ENCODE peak calls at places on chromosomes 12 and 14, in five cellular contexts. One of them, this sample, is unnamed.

GRCh38 chr14:94819531-94819930 is 49.6 kb upstream of the GSC start:
- DNase-seq in IMR-90: no peak
- DNase-seq in H9: no peak
- DNase-seq in mesenchymal stem cell: no peak
- DNase-seq in neuronal stem cell: no peak
- DNase-seq in this sample: no peak

GRCh38 chr12:128823216-128823915 is 392 bp downstream of the SLC15A4 start:
- DNase-seq in neuronal stem cell: no peak
- DNase-seq in IMR-90: no peak
- DNase-seq in mesenchymal stem cell: no peak
- DNase-seq in H9: peak; percentile 80
- DNase-seq in this sample: peak; percentile 54

GRCh38 chr12:22665476-22665875 is 40.5 kb downstream of the ETNK1 start:
- DNase-seq in mesenchymal stem cell: no peak
- DNase-seq in H9: no peak
- DNase-seq in neuronal stem cell: no peak
- DNase-seq in IMR-90: no peak
- DNase-seq in this sample: no peak

GRCh38 chr14:52219488-52220084 is 47.9 kb upstream of the PTGDR start:
- DNase-seq in neuronal stem cell: no peak
- DNase-seq in mesenchymal stem cell: no peak
- DNase-seq in H9: no peak
- DNase-seq in IMR-90: no peak
- DNase-seq in this sample: no peak

GRCh38 chr12:13179159-13180074 is 17.1 kb upstream of the EMP1 start:
- DNase-seq in neuronal stem cell: no peak
- DNase-seq in IMR-90: peak; percentile 37
- DNase-seq in H9: peak; percentile 80
- DNase-seq in mesenchymal stem cell: peak; percentile 41
- DNase-seq in this sample: peak; percentile 60

GRCh38 chr12:85516039-85516438 is 236.0 kb downstream of the ALX1 start:
- DNase-seq in mesenchymal stem cell: no peak
- DNase-seq in neuronal stem cell: no peak
- DNase-seq in IMR-90: no peak
- DNase-seq in H9: no peak
- DNase-seq in this sample: no peak

GRCh38 chr14:35532783-35533356 is 1.1 kb upstream of the INSM2 start:
- DNase-seq in IMR-90: no peak
- DNase-seq in neuronal stem cell: no peak
- DNase-seq in mesenchymal stem cell: no peak
- DNase-seq in H9: no peak
- DNase-seq in this sample: no peak

GRCh38 chr14:31222834-31223233 is 15.2 kb upstream of the HECTD1 start:
- DNase-seq in H9: no peak
- DNase-seq in IMR-90: no peak
- DNase-seq in neuronal stem cell: no peak
- DNase-seq in mesenchymal stem cell: no peak
- DNase-seq in this sample: no peak

GRCh38 chr14:25042362-25043299 is 7.3 kb downstream of the STXBP6 start:
- DNase-seq in neuronal stem cell: peak; percentile 24
- DNase-seq in H9: no peak
- DNase-seq in IMR-90: peak; percentile 68
- DNase-seq in mesenchymal stem cell: peak; percentile 59
- DNase-seq in this sample: peak; percentile 73

GRCh38 chr12:72432037-72432604 is 160.0 kb downstream of the TRHDE start:
- DNase-seq in IMR-90: no peak
- DNase-seq in H9: no peak
- DNase-seq in mesenchymal stem cell: no peak
- DNase-seq in neuronal stem cell: no peak
- DNase-seq in this sample: no peak

GRCh38 chr12:132881853-132882252 is 5.6 kb downstream of the CHFR start:
- DNase-seq in neuronal stem cell: no peak
- DNase-seq in IMR-90: peak; percentile 78
- DNase-seq in H9: no peak
- DNase-seq in mesenchymal stem cell: peak; percentile 95
- DNase-seq in this sample: no peak

GRCh38 chr12:77686760-77687159 is 143.9 kb upstream of the NAV3 start:
- DNase-seq in neuronal stem cell: no peak
- DNase-seq in IMR-90: peak; percentile 34
- DNase-seq in H9: no peak
- DNase-seq in mesenchymal stem cell: peak; percentile 11
- DNase-seq in this sample: no peak

GRCh38 chr14:75811862-75812505 is 150.9 kb downstream of the TTLL5 start:
- DNase-seq in neuronal stem cell: no peak
- DNase-seq in mesenchymal stem cell: no peak
- DNase-seq in IMR-90: no peak
- DNase-seq in H9: no peak
- DNase-seq in this sample: no peak

GRCh38 chr12:17503742-17504141 is 586.3 kb downstream of the RERGL start:
- DNase-seq in IMR-90: no peak
- DNase-seq in mesenchymal stem cell: no peak
- DNase-seq in neuronal stem cell: no peak
- DNase-seq in H9: no peak
- DNase-seq in this sample: no peak

GRCh38 chr12:57522887-57523705 is 472 bp downstream of the MBD6 start:
- DNase-seq in IMR-90: peak; percentile 49
- DNase-seq in H9: no peak
- DNase-seq in neuronal stem cell: peak; percentile 50
- DNase-seq in mesenchymal stem cell: peak; percentile 65
- DNase-seq in this sample: peak; percentile 82

GRCh38 chr12:49220972-49221371 is 32.1 kb upstream of the TUBA1A start:
- DNase-seq in H9: no peak
- DNase-seq in IMR-90: no peak
- DNase-seq in neuronal stem cell: no peak
- DNase-seq in mesenchymal stem cell: no peak
- DNase-seq in this sample: no peak

GRCh38 chr12:2236501-2237294 is 183.9 kb downstream of the CACNA1C start:
- DNase-seq in neuronal stem cell: no peak
- DNase-seq in IMR-90: no peak
- DNase-seq in mesenchymal stem cell: no peak
- DNase-seq in H9: no peak
- DNase-seq in this sample: no peak

GRCh38 chr14:85528882-85529585 is 910 bp upstream of the FLRT2 start:
- DNase-seq in neuronal stem cell: peak; percentile 35
- DNase-seq in H9: no peak
- DNase-seq in IMR-90: peak; percentile 72
- DNase-seq in mesenchymal stem cell: peak; percentile 86
- DNase-seq in this sample: peak; percentile 62

GRCh38 chr14:62098357-62098756 is 336.1 kb downstream of the SNAPC1 start:
- DNase-seq in IMR-90: no peak
- DNase-seq in mesenchymal stem cell: no peak
- DNase-seq in H9: no peak
- DNase-seq in neuronal stem cell: no peak
- DNase-seq in this sample: no peak

GRCh38 chr14:46250113-46250703 is 401.4 kb downstream of the RPL10L start:
- DNase-seq in IMR-90: no peak
- DNase-seq in neuronal stem cell: no peak
- DNase-seq in H9: no peak
- DNase-seq in mesenchymal stem cell: peak; percentile 54
- DNase-seq in this sample: peak; percentile 43

GRCh38 chr14:99576761-99577705 is 27.0 kb downstream of the CCDC85C start:
- DNase-seq in neuronal stem cell: no peak
- DNase-seq in mesenchymal stem cell: no peak
- DNase-seq in IMR-90: no peak
- DNase-seq in H9: no peak
- DNase-seq in this sample: no peak

GRCh38 chr12:92602476-92602875 is 100.3 kb upstream of the PLEKHG7 start:
- DNase-seq in IMR-90: peak; percentile 96
- DNase-seq in mesenchymal stem cell: peak; percentile 90
- DNase-seq in neuronal stem cell: no peak
- DNase-seq in H9: no peak
- DNase-seq in this sample: no peak

GRCh38 chr14:101809671-101810514 is 48.4 kb downstream of the PPP2R5C start:
- DNase-seq in H9: peak; percentile 91
- DNase-seq in mesenchymal stem cell: peak; percentile 97
- DNase-seq in IMR-90: peak; percentile 96
- DNase-seq in neuronal stem cell: peak; percentile 81
- DNase-seq in this sample: peak; percentile 98

GRCh38 chr12:62934799-62935674 is at the start of gene PPM1H:
- DNase-seq in neuronal stem cell: peak; percentile 79
- DNase-seq in mesenchymal stem cell: peak; percentile 60
- DNase-seq in IMR-90: peak; percentile 11
- DNase-seq in H9: peak; percentile 99
- DNase-seq in this sample: peak; percentile 97
- H2AK5ac ChIP-seq in neuronal stem cell: no peak within 1 kb of the TSS
- H2AK5ac ChIP-seq in mesenchymal stem cell: no peak within 1 kb of the TSS
- H2AK5ac ChIP-seq in IMR-90: no peak within 1 kb of the TSS
- H2AK5ac ChIP-seq in H9: no peak within 1 kb of the TSS
- H2AK5ac ChIP-seq in this sample: no peak within 1 kb of the TSS

DNA sequence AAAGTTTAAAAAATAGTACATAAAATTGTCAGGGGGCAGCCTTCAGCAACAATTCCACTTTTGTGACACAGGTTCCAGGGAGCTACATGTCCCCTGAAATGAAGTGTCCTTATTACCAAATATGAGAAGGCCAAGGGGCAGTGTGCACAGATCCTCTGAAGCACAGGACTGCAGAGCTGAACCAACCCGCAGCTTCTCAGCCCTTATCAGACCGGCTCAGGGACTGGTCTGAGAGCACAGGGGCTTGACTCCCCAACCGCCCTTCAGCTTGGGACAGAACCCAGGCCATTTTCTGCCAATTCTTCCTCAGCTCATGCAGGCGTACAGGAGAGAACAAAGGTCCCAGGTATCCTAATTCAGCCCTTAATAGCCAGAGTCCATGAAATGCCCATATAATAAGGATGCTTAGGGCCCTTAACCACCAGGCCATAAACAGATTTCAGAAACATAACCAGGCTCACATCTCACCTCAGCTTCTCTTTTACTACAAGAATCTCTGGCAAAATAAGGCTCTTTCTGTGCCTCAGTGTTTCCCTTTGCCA is 221.3 kb downstream of the ANO2 start:
- DNase-seq in mesenchymal stem cell: no peak
- DNase-seq in IMR-90: no peak
- DNase-seq in H9: peak; percentile 26
- DNase-seq in neuronal stem cell: no peak
- DNase-seq in this sample: no peak
- H3K23ac ChIP-seq in mesenchymal stem cell: no peak overlapping the region
- H3K23ac ChIP-seq in IMR-90: no peak overlapping the region
- H3K23ac ChIP-seq in H9: no peak overlapping the region
- H3K23ac ChIP-seq in neuronal stem cell: no peak overlapping the region
- H3K23ac ChIP-seq in this sample: peak overlapping the region; percentile 60

GRCh38 chr14:71665157-71665556 is 267.1 kb upstream of the RGS6 start:
- DNase-seq in neuronal stem cell: no peak
- DNase-seq in H9: no peak
- DNase-seq in IMR-90: peak; percentile 89
- DNase-seq in mesenchymal stem cell: peak; percentile 83
- DNase-seq in this sample: no peak
- H2AK5ac ChIP-seq in neuronal stem cell: no peak overlapping the region
- H2AK5ac ChIP-seq in H9: no peak overlapping the region
- H2AK5ac ChIP-seq in IMR-90: no peak overlapping the region
- H2AK5ac ChIP-seq in mesenchymal stem cell: no peak overlapping the region
- H2AK5ac ChIP-seq in this sample: no peak overlapping the region

DNA sequence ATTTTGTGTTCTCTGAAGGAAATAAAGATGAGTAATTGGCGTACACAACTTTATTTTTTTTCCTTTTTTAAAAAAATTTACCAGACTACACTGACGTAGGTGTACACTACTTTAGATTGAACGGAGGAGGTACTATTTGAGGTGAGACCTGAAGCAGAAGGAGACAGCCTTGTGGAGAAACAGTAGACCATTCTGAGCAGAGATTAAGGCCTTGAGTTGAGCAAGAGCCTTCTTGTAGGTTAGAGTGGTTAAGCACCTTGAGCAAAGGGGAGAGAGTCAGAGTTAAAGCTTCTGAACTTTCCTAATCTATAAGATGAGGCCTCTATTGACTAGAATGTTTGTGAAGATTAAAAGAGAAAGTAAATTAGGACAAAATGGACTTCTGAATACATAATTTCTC is 2.5 kb downstream of the LEMD3 start:
- DNase-seq in neuronal stem cell: no peak
- DNase-seq in H9: no peak
- DNase-seq in IMR-90: no peak
- DNase-seq in mesenchymal stem cell: peak; percentile 24
- DNase-seq in this sample: peak; percentile 23
- H3K23ac ChIP-seq in neuronal stem cell: no peak overlapping the region
- H3K23ac ChIP-seq in H9: no peak overlapping the region
- H3K23ac ChIP-seq in IMR-90: peak overlapping the region; percentile 84
- H3K23ac ChIP-seq in mesenchymal stem cell: no peak overlapping the region
- H3K23ac ChIP-seq in this sample: no peak overlapping the region

DNA sequence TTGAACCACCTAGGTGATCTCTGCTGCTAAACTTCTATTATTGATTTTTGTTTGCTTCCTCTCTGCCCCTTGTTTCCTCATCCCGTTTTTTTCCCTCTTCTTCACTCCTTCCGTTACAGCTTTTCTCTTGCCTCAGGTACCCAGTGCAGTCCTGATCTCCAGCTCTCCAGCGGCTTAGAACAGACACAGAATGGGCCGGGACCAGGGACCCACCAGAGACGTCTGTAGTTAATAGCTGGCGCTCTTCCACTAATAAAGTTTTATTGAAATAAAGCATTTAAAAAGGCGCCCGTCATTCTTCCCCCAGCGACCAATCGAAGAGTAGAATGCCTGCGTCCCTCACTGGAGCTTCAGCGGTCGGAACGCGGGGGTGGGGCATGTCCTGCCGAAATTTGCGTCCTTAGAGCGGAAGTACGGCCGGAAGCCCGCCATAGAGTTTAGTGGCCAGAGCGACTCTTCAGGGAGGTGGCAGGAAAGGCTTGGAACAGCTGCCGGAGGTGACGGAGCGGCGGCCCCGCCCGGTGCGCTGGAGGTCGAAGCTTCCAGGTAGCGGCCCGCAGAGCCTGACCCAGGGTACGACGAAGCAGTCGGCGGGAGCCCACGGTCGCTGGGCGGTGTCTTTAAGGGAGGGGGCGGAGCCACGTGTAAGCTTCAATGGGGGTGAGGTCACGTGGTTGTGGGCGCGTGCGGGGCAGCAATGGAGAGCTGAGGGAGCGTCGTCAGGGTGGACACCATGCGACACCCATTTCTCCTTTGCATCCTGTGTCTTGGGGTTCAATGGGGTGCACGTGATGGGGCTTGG is at the start of gene COPS7A:
- DNase-seq in mesenchymal stem cell: peak; percentile 97
- DNase-seq in neuronal stem cell: peak; percentile 96
- DNase-seq in IMR-90: peak; percentile 98
- DNase-seq in H9: peak; percentile 100
- DNase-seq in this sample: peak; percentile 100
- H2AK5ac ChIP-seq in mesenchymal stem cell: peak within 1 kb of the TSS; percentile 17
- H2AK5ac ChIP-seq in neuronal stem cell: peak within 1 kb of the TSS; percentile 13
- H2AK5ac ChIP-seq in IMR-90: peak within 1 kb of the TSS; percentile 96
- H2AK5ac ChIP-seq in H9: no peak within 1 kb of the TSS
- H2AK5ac ChIP-seq in this sample: no peak within 1 kb of the TSS